ENCODE peak calls at places on chromosomes 6 and 20, in four cellular contexts. One of them, this sample, is unnamed.

GRCh38 chr20:17799575-17799974 is 99.8 kb downstream of the BANF2 start:
- DNase-seq in K562: no peak
- DNase-seq in GM12878: no peak
- DNase-seq in HepG2: no peak
- DNase-seq in this sample: no peak

GRCh38 chr6:81126150-81126549 is 626.3 kb downstream of the TENT5A start:
- DNase-seq in K562: no peak
- DNase-seq in GM12878: no peak
- DNase-seq in HepG2: no peak
- DNase-seq in this sample: no peak

GRCh38 chr20:50320910-50321796 is 130.5 kb downstream of the CEBPB start:
- DNase-seq in K562: peak; percentile 91
- DNase-seq in GM12878: no peak
- DNase-seq in HepG2: peak; percentile 85
- DNase-seq in this sample: peak; percentile 89

GRCh38 chr6:38876470-38876869 is 161.4 kb downstream of the DNAH8 start:
- DNase-seq in K562: no peak
- DNase-seq in GM12878: no peak
- DNase-seq in HepG2: no peak
- DNase-seq in this sample: no peak

GRCh38 chr6:41503841-41504525 is 42.2 kb upstream of the FOXP4 start:
- DNase-seq in K562: no peak
- DNase-seq in GM12878: no peak
- DNase-seq in HepG2: peak; percentile 52
- DNase-seq in this sample: peak; percentile 21

GRCh38 chr20:34743039-34743438 is 38.9 kb downstream of the TP53INP2 start:
- DNase-seq in K562: no peak
- DNase-seq in GM12878: no peak
- DNase-seq in HepG2: no peak
- DNase-seq in this sample: no peak

GRCh38 chr20:24610341-24611115 is 141.1 kb downstream of the SYNDIG1 start:
- DNase-seq in K562: no peak
- DNase-seq in GM12878: no peak
- DNase-seq in HepG2: no peak
- DNase-seq in this sample: no peak

GRCh38 chr6:165556116-165556843 is 106.8 kb downstream of the PDE10A start:
- DNase-seq in K562: no peak
- DNase-seq in GM12878: no peak
- DNase-seq in HepG2: peak; percentile 53
- DNase-seq in this sample: peak; percentile 44

GRCh38 chr20:22921595-22922421 is 113.3 kb upstream of the SSTR4 start:
- DNase-seq in K562: peak; percentile 65
- DNase-seq in GM12878: no peak
- DNase-seq in HepG2: no peak
- DNase-seq in this sample: peak; percentile 48

GRCh38 chr6:161171207-161171606 is 102.7 kb downstream of the AGPAT4 start:
- DNase-seq in K562: no peak
- DNase-seq in GM12878: no peak
- DNase-seq in HepG2: no peak
- DNase-seq in this sample: no peak

GRCh38 chr20:24934716-24935115 is 14.4 kb upstream of the CST7 start:
- DNase-seq in K562: no peak
- DNase-seq in GM12878: no peak
- DNase-seq in HepG2: no peak
- DNase-seq in this sample: no peak

GRCh38 chr20:46573788-46574581 is 23.5 kb upstream of the OCSTAMP start:
- DNase-seq in K562: peak; percentile 58
- DNase-seq in GM12878: no peak
- DNase-seq in HepG2: no peak
- DNase-seq in this sample: no peak

GRCh38 chr20:36162272-36162966 is 7.9 kb downstream of the EPB41L1 start:
- DNase-seq in K562: peak; percentile 75
- DNase-seq in GM12878: no peak
- DNase-seq in HepG2: no peak
- DNase-seq in this sample: no peak

GRCh38 chr20:21622097-21622496 is 83.4 kb upstream of the PAX1 start:
- DNase-seq in K562: no peak
- DNase-seq in GM12878: no peak
- DNase-seq in HepG2: no peak
- DNase-seq in this sample: no peak

GRCh38 chr6:135537782-135538301 is 40.3 kb upstream of the AHI1 start:
- DNase-seq in K562: no peak
- DNase-seq in GM12878: no peak
- DNase-seq in HepG2: no peak
- DNase-seq in this sample: peak; percentile 20

GRCh38 chr6:128275030-128275429 is 245.4 kb downstream of the PTPRK start:
- DNase-seq in K562: no peak
- DNase-seq in GM12878: no peak
- DNase-seq in HepG2: no peak
- DNase-seq in this sample: no peak

GRCh38 chr6:19757036-19757435 is 80.1 kb upstream of the ID4 start:
- DNase-seq in K562: no peak
- DNase-seq in GM12878: no peak
- DNase-seq in HepG2: peak; percentile 58
- DNase-seq in this sample: no peak

GRCh38 chr20:58374906-58375760 is 13.9 kb upstream of the VAPB start:
- DNase-seq in K562: no peak
- DNase-seq in GM12878: no peak
- DNase-seq in HepG2: no peak
- DNase-seq in this sample: no peak

GRCh38 chr20:1802385-1803215 is 92.6 kb upstream of the SIRPA start:
- DNase-seq in K562: peak; percentile 8
- DNase-seq in GM12878: no peak
- DNase-seq in HepG2: peak; percentile 67
- DNase-seq in this sample: peak; percentile 78

GRCh38 chr6:5173862-5174643 is 86.7 kb downstream of the LYRM4 start:
- DNase-seq in K562: no peak
- DNase-seq in GM12878: peak; percentile 87
- DNase-seq in HepG2: no peak
- DNase-seq in this sample: no peak

GRCh38 chr20:21395666-21396044 is 1.7 kb downstream of the NKX2-4 start:
- DNase-seq in K562: no peak
- DNase-seq in GM12878: no peak
- DNase-seq in HepG2: no peak
- DNase-seq in this sample: no peak

GRCh38 chr6:15977050-15977449 is 151.8 kb upstream of the MYLIP start:
- DNase-seq in K562: peak; percentile 71
- DNase-seq in GM12878: no peak
- DNase-seq in HepG2: peak; percentile 33
- DNase-seq in this sample: no peak

GRCh38 chr6:87730310-87730709 is 28.3 kb upstream of the AKIRIN2 start:
- DNase-seq in K562: no peak
- DNase-seq in GM12878: no peak
- DNase-seq in HepG2: peak; percentile 55
- DNase-seq in this sample: no peak

GRCh38 chr6:165729307-165729936 is 66.4 kb upstream of the PDE10A start:
- DNase-seq in K562: peak; percentile 55
- DNase-seq in GM12878: no peak
- DNase-seq in HepG2: peak; percentile 13
- DNase-seq in this sample: peak; percentile 54

GRCh38 chr6:46972521-46972920 is 50.8 kb upstream of the ADGRF5 start:
- DNase-seq in K562: no peak
- DNase-seq in GM12878: no peak
- DNase-seq in HepG2: no peak
- DNase-seq in this sample: no peak

GRCh38 chr6:50124572-50124971 is 74.8 kb upstream of the DEFB112 start:
- DNase-seq in K562: no peak
- DNase-seq in GM12878: no peak
- DNase-seq in HepG2: no peak
- DNase-seq in this sample: no peak

GRCh38 chr6:50123686-50124085 is 74.0 kb upstream of the DEFB112 start:
- DNase-seq in K562: no peak
- DNase-seq in GM12878: no peak
- DNase-seq in HepG2: no peak
- DNase-seq in this sample: no peak

DNA sequence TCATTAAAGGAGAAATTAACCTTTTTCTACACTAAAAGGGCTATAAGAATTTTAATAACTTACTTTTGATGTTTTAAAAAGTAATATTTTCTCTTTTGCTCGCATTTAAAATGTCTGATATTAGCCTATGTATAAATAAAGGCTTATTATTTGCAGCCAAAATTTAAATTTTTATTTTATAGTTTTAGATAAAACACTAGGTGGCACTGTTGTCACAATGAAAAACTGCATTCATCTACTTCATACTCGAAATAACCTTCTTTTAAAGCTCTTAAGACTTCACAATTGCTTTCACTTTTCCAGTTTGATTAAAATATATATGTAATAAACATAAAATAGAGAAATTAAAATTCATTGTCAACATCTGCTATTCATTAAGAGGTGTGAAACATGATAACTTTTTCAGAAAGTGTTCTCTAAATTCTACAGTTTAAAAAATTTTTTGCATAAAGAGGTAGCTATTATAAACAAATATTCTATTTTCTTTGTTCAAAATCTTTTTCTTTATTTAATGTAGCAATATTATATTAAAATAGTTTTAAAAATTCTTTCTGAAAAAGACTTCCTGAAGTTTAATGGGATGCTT is 78.8 kb upstream of the DEFB112 start:
- DNase-seq in K562: peak; percentile 23
- DNase-seq in GM12878: no peak
- DNase-seq in HepG2: peak; percentile 5
- DNase-seq in this sample: no peak
- TF ChIP-seq SMC3 in K562: no peak
- TF ChIP-seq SMC3 in GM12878: peak; percentile 18
- TF ChIP-seq SMC3 in HepG2: no peak
- TF ChIP-seq SMC3 in this sample: peak; percentile 27

DNA sequence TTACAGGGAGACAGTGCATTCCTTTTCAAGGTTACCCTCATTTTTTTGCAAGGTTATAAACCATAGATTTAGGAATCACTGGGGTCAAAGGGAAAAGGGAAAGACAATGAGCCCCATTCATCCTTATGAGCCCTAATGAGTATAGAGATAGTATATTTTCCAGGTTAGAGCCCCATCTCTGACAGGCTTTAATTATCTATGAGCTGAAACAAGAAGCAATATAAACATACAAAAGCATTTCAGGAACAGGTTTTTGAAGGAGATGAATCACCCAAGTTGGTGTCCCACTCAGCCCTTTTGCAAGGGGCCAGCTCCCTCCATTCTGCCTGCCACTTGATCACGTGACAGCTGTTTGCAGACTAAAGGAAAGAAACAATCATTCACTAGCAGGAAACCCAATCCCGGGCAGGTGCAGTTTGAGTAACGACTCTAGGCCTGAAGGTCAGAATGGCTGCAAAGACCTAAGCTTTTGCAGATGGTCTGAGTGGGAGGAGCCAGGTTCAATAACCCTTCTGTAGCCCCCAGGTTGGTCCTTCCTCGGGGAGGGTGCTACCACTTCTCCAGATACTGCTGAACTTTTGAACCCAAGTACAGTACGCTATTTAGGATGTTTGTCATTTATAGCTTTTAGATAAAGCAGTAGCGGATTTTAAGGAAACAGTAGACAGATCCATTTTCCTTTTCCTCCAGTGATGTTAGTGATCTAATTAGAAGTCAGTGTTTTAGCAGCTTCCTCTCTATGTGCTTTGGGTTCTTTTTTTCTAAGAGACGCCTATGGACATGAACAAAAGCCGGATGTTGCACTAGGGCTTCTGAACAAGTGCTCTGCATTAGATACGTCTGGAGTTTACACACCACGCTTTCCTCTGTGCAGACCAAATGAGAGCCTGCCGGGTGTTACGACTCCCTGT is 253.2 kb downstream of the SOX4 start:
- DNase-seq in K562: no peak
- DNase-seq in GM12878: no peak
- DNase-seq in HepG2: peak; percentile 25
- DNase-seq in this sample: no peak
- TF ChIP-seq JUNB in K562: no peak
- TF ChIP-seq JUNB in GM12878: no peak
- TF ChIP-seq JUNB in HepG2: no peak
- TF ChIP-seq JUNB in this sample: no peak

GRCh38 chr6:113735487-113735886 is 121.7 kb upstream of the MARCKS start:
- DNase-seq in K562: no peak
- DNase-seq in GM12878: no peak
- DNase-seq in HepG2: no peak
- DNase-seq in this sample: no peak

GRCh38 chr6:113733386-113733785 is 123.8 kb upstream of the MARCKS start:
- DNase-seq in K562: no peak
- DNase-seq in GM12878: no peak
- DNase-seq in HepG2: no peak
- DNase-seq in this sample: no peak

GRCh38 chr6:113736978-113737377 is 120.2 kb upstream of the MARCKS start:
- DNase-seq in K562: no peak
- DNase-seq in GM12878: no peak
- DNase-seq in HepG2: no peak
- DNase-seq in this sample: no peak

GRCh38 chr6:113732384-113732966 is 124.7 kb upstream of the MARCKS start:
- DNase-seq in K562: no peak
- DNase-seq in GM12878: no peak
- DNase-seq in HepG2: peak; percentile 24
- DNase-seq in this sample: no peak

DNA sequence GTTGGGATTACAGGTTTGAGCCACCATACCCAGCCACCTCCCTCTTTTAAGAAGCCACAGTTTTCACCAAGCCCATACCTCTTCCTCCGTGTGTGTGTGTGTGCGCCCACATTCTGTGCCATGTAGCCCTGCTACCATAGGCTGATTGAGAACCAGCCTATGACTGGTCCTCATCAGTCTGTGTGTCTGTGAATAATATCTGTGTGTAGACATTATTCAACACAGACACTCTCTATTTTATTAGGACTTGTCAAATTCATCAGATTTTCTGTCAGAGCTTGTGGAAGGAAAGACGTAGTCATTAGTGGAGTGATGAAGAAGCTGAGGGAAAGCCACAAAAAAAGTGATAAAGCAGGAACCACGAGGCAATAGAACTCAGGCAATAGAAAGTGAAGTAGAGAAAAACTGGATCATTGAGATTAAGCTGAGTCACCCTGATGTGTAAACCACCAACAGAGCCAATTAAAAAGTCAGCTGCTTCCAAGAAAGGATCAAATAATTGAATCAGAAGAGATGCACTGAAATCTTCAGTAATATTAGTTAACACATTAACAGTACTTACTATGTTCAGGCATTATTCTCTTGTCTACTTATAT is 122.2 kb upstream of the MARCKS start:
- DNase-seq in K562: no peak
- DNase-seq in GM12878: no peak
- DNase-seq in HepG2: no peak
- DNase-seq in this sample: no peak
- TF ChIP-seq SMC3 in K562: no peak
- TF ChIP-seq SMC3 in GM12878: no peak
- TF ChIP-seq SMC3 in HepG2: no peak
- TF ChIP-seq SMC3 in this sample: no peak

GRCh38 chr6:71279321-71279720 is 9.3 kb upstream of the OGFRL1 start:
- DNase-seq in K562: no peak
- DNase-seq in GM12878: no peak
- DNase-seq in HepG2: no peak
- DNase-seq in this sample: no peak
- TF ChIP-seq JUNB in K562: no peak
- TF ChIP-seq JUNB in GM12878: no peak
- TF ChIP-seq JUNB in HepG2: no peak
- TF ChIP-seq JUNB in this sample: no peak

This sample was measured in A549.